ENCODE peak calls at places on chromosomes 6 and 20, in five cellular contexts. W, N, Q, U and X are unnamed samples.

GRCh38 chr6:79040083-79040482 is 38.0 kb downstream of the PHIP start:
- DNase-seq in W (no peak), N (no peak), Q (no peak), U (peak; percentile 8), X (no peak)

GRCh38 chr6:108730556-108731228 is 117.5 kb upstream of the ARMC2 start:
- DNase-seq in W (no peak), N (no peak), Q (no peak), U (no peak), X (no peak)

GRCh38 chr20:17854307-17854903 is 114.2 kb downstream of the SNX5 start:
- DNase-seq in W (no peak), N (no peak), Q (no peak), U (peak; percentile 51), X (no peak)

GRCh38 chr20:8330785-8331699 is 199.0 kb downstream of the PLCB1 start:
- DNase-seq in W (no peak), N (no peak), Q (no peak), U (no peak), X (no peak)

GRCh38 chr6:13508711-13509705 is 21.6 kb upstream of the GFOD1 start:
- DNase-seq in W (no peak), N (no peak), Q (no peak), U (peak; percentile 45), X (no peak)

GRCh38 chr6:135054575-135055498 is at the start of gene HBS1L:
- DNase-seq in W (peak; percentile 95), N (peak; percentile 96), Q (peak; percentile 68), U (peak; percentile 98), X (peak; percentile 98)

GRCh38 chr6:142735182-142735581 is 209.8 kb downstream of the HIVEP2 start:
- DNase-seq in W (no peak), N (no peak), Q (no peak), U (peak; percentile 18), X (no peak)

GRCh38 chr6:116314878-116315277 is 35.1 kb upstream of the TSPYL1 start:
- DNase-seq in W (no peak), N (no peak), Q (no peak), U (no peak), X (no peak)

GRCh38 chr6:70396796-70397729 is 16.2 kb upstream of the FAM135A start:
- DNase-seq in W (no peak), N (no peak), Q (no peak), U (no peak), X (no peak)

GRCh38 chr6:140441256-140441655 is 1066.8 kb upstream of the CITED2 start:
- DNase-seq in W (no peak), N (no peak), Q (no peak), U (peak; percentile 86), X (no peak)

GRCh38 chr6:108562503-108562993 is 1.8 kb downstream of the FOXO3 start:
- DNase-seq in W (no peak), N (no peak), Q (no peak), U (peak; percentile 90), X (peak; percentile 60)